ENCODE peak calls at places on chromosomes 16 and 17, in seven cellular contexts. E is HCT116, D is GM12878, R is K562, T is NT2/D1, P is SK-N-SH, Q is H1. M is an unnamed sample.

GRCh38 chr16:12758031-12758669 is 45.5 kb downstream of the CPPED1 start:
- DNase-seq in Q (no peak), D (no peak), R (peak; percentile 70), T (no peak), E (no peak), P (peak; percentile 72), M (no peak)

GRCh38 chr17:21505819-21506815 is 130.0 kb downstream of the KCNJ12 start:
- DNase-seq in D (no peak), Q (no peak), P (no peak), E (no peak), T (no peak), R (no peak), M (no peak)

GRCh38 chr16:85639529-85640253 is 26.6 kb downstream of the GSE1 start:
- DNase-seq in Q (no peak), E (no peak), D (no peak), R (no peak), T (no peak), P (peak; percentile 92), M (no peak)

GRCh38 chr17:82832881-82833475 is 6.8 kb downstream of the ZNF750 start:
- DNase-seq in P (no peak), Q (no peak), D (no peak), R (no peak), E (no peak), T (no peak), M (no peak)

GRCh38 chr16:23148513-23149266 is 562 bp downstream of the USP31 start:
- DNase-seq in Q (no peak), E (no peak), R (peak; percentile 76), P (peak; percentile 78), T (no peak), D (no peak), M (peak; percentile 76)

GRCh38 chr16:27169511-27170071 is 33.7 kb upstream of the KDM8 start:
- DNase-seq in R (no peak), D (peak; percentile 13), P (peak; percentile 29), Q (no peak), E (no peak), T (no peak), M (peak; percentile 53)

GRCh38 chr16:48299471-48299870 is 52.1 kb upstream of the ABCC11 start:
- DNase-seq in R (no peak), D (no peak), T (no peak), E (no peak), Q (no peak), P (no peak), M (no peak)

GRCh38 chr17:14308636-14308964 is 7.7 kb downstream of the HS3ST3B1 start:
- DNase-seq in P (no peak), D (no peak), T (no peak), E (no peak), Q (no peak), R (no peak), M (no peak)

GRCh38 chr17:43579570-43580140 is 33.5 kb upstream of the ETV4 start:
- DNase-seq in Q (no peak), E (no peak), R (no peak), T (no peak), D (no peak), P (no peak), M (peak; percentile 53)

GRCh38 chr16:81403601-81404391 is 40.8 kb upstream of the CMIP start:
- DNase-seq in R (peak; percentile 93), E (peak; percentile 85), D (peak; percentile 28), P (peak; percentile 91), T (peak; percentile 76), Q (peak; percentile 53), M (peak; percentile 79)

GRCh38 chr16:14013145-14013570 is 58.0 kb upstream of the MRTFB start:
- DNase-seq in R (no peak), T (no peak), Q (no peak), D (no peak), E (no peak), P (no peak), M (no peak)

GRCh38 chr16:14014284-14014625 is 56.9 kb upstream of the MRTFB start:
- DNase-seq in D (no peak), P (no peak), Q (no peak), E (no peak), T (no peak), R (no peak), M (no peak)

GRCh38 chr16:14015017-14015416 is 56.1 kb upstream of the MRTFB start:
- DNase-seq in P (no peak), D (no peak), Q (no peak), E (no peak), T (no peak), R (no peak), M (no peak)

GRCh38 chr16:14015461-14015860 is 55.7 kb upstream of the MRTFB start:
- DNase-seq in T (no peak), P (no peak), R (no peak), D (no peak), Q (no peak), E (no peak), M (no peak)

DNA sequence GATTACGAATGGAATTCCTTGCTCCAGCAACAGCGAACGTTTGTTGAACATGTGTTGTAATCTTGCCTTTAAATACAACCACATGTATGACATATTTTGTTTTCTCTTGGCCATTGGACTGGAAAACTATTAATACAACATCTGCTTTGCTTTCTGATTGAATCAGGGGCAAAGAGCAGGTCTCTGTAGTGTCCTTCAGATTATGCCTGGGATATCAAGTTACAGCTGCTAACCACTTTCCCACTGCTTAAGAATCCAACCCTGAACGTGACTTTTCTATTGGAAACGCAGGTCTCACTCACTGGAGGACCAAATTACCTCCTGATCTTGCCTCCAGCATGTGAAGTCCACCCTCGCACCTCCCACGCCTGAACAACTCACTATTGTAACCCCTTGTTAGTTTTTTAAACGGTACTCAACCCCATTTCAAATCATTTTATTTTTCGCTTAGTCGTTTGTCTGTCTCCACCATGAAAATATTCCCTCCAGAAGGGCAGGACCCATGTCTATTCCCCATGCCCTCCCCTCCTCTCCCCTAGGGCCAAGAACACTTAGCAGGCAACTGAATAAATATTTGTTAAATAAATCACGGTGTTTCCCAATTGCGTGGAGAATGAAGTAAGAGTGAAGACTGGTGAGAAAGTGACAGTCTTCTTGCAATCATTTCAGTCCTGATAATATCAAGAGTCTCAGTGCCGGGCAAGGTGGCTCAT is 57.4 kb upstream of the MRTFB start:
- DNase-seq in E (no peak), P (peak; percentile 66), D (no peak), Q (no peak), R (no peak), T (no peak), M (peak; percentile 77)
- TF ChIP-seq YY1 in E (no peak), P (no peak), D (no peak), Q (no peak), R (no peak), T (no peak), M (no peak)

GRCh38 chr16:71360378-71360777 is 1.9 kb downstream of the CALB2 start:
- DNase-seq in Q (no peak), D (no peak), T (no peak), E (peak; percentile 77), P (no peak), R (peak; percentile 21), M (peak; percentile 25)

GRCh38 chr16:71356051-71356740 is 2.3 kb upstream of the CALB2 start:
- DNase-seq in D (no peak), Q (no peak), T (no peak), R (no peak), E (no peak), P (no peak), M (no peak)

GRCh38 chr16:71359431-71359830 is 908 bp downstream of the CALB2 start:
- DNase-seq in E (no peak), Q (no peak), R (no peak), P (no peak), D (no peak), T (no peak), M (no peak)

GRCh38 chr16:71357681-71358080 is 842 bp upstream of the CALB2 start:
- DNase-seq in Q (no peak), E (no peak), P (peak; percentile 32), T (no peak), D (no peak), R (peak; percentile 11), M (no peak)

GRCh38 chr16:71358464-71359031 is at the start of gene CALB2:
- DNase-seq in T (peak; percentile 40), D (no peak), E (no peak), P (peak; percentile 91), Q (peak; percentile 27), R (peak; percentile 76), M (peak; percentile 43)
- TF ChIP-seq YY1 in T (no peak), D (peak; percentile 29), E (no peak), P (no peak), Q (no peak), R (no peak), M (peak; percentile 68)

DNA sequence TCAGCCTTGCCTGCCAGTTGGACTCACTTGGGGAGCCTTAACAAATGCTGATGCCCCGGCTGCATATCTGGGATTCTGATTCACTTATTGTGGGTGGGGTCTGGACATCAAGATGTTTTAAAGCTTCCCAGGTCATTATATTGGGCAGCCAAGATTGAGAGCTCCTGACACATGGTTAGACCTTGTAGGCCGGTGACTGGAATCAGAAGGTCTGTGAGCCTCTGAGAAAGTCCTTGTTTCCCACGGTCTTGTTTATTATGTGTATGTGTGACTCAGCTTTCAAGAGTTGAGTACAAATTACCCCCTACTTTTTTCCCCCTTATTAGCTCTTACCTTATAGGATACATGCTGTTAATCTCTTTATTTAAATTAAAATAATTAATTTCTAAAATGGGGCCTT is 103.5 kb downstream of the ABCC1 start:
- DNase-seq in D (no peak), Q (no peak), P (no peak), R (no peak), T (no peak), E (no peak), M (no peak)
- TF ChIP-seq YY1 in D (no peak), Q (no peak), P (no peak), R (no peak), T (no peak), E (no peak), M (no peak)

DNA sequence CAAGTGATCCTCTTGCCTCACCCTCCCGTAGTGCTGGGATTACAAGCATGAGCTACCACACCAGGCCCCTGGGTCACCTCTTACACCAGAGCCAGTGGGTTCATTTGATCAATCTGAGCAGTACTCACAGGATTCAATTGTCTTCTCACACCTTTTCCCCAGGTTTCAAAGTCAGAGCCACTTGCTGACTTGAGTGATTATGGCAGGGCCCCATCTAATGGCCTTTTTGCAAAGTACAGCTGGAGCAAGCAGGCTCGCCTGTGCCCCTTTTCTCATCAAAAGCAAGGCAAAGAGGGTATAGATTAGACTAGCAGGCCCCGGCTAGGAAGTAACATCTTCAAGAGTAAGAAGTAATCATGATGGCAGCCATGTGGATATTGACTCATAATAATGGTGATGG is 114.8 kb upstream of the NOL11 start:
- DNase-seq in T (peak; percentile 39), P (peak; percentile 42), Q (peak; percentile 21), E (peak; percentile 56), R (peak; percentile 38), D (no peak), M (peak; percentile 71)
- TF ChIP-seq YY1 in T (no peak), P (no peak), Q (no peak), E (peak; percentile 19), R (no peak), D (peak; percentile 72), M (no peak)

DNA sequence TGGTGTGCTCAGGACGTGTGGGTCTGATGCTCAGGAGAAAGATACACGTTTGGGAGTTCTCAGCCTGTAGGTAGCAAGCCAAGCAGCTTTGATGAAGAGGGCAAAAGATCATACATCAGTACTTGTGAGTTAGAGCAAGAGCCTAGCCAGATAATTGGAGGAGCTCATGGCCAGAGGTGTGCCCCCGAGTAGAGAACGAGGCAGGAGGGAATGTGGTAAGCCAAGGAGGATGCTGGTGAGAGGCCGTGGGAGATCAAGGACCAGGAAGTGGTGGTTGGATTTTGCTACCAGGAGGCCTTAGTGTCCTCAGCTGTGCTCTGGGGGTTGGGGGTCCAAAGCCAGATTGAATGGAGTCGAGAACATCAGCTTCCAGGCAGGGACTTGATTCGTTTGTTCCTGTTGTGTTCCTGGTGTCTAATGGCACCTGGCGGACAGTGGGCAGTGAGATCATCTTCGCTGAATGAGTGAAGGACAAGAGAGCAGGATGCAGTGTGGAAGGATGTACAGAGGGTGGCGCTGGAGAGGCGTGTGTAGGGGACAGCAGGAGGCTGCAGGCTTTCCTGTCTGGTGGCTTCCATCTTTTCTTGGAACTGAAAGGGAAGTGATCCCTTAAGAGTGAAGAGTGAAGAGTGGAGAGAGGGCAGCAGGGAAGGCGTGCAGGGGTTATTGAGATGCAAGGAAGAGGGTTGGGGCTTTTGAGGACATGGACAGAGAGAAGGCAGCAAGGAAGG is 11.6 kb downstream of the FBXL19 start:
- DNase-seq in R (peak; percentile 79), Q (no peak), D (no peak), T (no peak), E (no peak), P (peak; percentile 64), M (peak; percentile 70)
- TF ChIP-seq YY1 in R (no peak), Q (peak; percentile 70), D (peak; percentile 29), T (no peak), E (no peak), P (no peak), M (peak; percentile 27)